ENCODE peak calls at places on chromosome 1, in six cellular contexts. O, Q, K, G, L and F are unnamed samples.

GRCh38 chr1:10996100-10996499 is 16.4 kb upstream of the TARDBP start:
- DNase-seq in K (no peak), G (no peak), O (no peak), L (no peak), Q (no peak), F (no peak)

GRCh38 chr1:53207726-53208125 is 11.1 kb downstream of the CPT2 start:
- DNase-seq in G (no peak), K (no peak), Q (no peak), L (no peak), O (no peak), F (no peak)

GRCh38 chr1:26574018-26574417 is 44.5 kb downstream of the RPS6KA1 start:
- DNase-seq in O (no peak), Q (no peak), G (no peak), L (no peak), K (no peak), F (no peak)

GRCh38 chr1:218165687-218166088 is 119.4 kb upstream of the RRP15 start:
- DNase-seq in L (no peak), Q (no peak), G (no peak), K (no peak), O (no peak), F (no peak)

GRCh38 chr1:84780000-84780716 is 89.9 kb upstream of the SSX2IP start:
- DNase-seq in L (no peak), K (no peak), G (no peak), O (no peak), Q (no peak), F (no peak)

GRCh38 chr1:19648689-19649088 is 4.6 kb downstream of the NBL1 start:
- DNase-seq in L (no peak), O (no peak), G (no peak), K (no peak), Q (peak; percentile 84), F (no peak)

GRCh38 chr1:92877792-92878191 is 46.0 kb downstream of the RPL5 start:
- DNase-seq in Q (no peak), G (no peak), O (no peak), L (no peak), K (no peak), F (no peak)

GRCh38 chr1:47722909-47723580 is 274.1 kb downstream of the TRABD2B start:
- DNase-seq in Q (no peak), G (no peak), O (no peak), L (no peak), K (no peak), F (no peak)

GRCh38 chr1:163813251-163813650 is 491.5 kb downstream of the NUF2 start:
- DNase-seq in O (no peak), G (no peak), L (no peak), K (no peak), Q (no peak), F (no peak)

GRCh38 chr1:246679211-246680177 is 44.7 kb upstream of the SCCPDH start:
- DNase-seq in K (no peak), O (no peak), G (no peak), Q (no peak), L (no peak), F (no peak)

GRCh38 chr1:111843177-111843576 is 87.5 kb downstream of the DDX20 start:
- DNase-seq in G (no peak), Q (no peak), L (no peak), K (no peak), O (no peak), F (no peak)

GRCh38 chr1:58156124-58156468 is 390.4 kb downstream of the OMA1 start:
- DNase-seq in L (no peak), Q (no peak), O (no peak), G (no peak), K (no peak), F (no peak)

GRCh38 chr1:118459871-118460270 is 274.8 kb upstream of the SPAG17 start:
- DNase-seq in O (no peak), K (no peak), L (no peak), Q (no peak), G (no peak), F (no peak)

GRCh38 chr1:24191860-24192259 is 4.8 kb upstream of the IFNLR1 start:
- DNase-seq in L (no peak), K (no peak), Q (no peak), G (peak; percentile 87), O (no peak), F (no peak)

GRCh38 chr1:53600001-53600400 is 139.0 kb downstream of the GLIS1 start:
- DNase-seq in Q (no peak), G (no peak), K (no peak), O (no peak), L (no peak), F (no peak)

GRCh38 chr1:24893431-24893830 is 36.6 kb downstream of the RUNX3 start:
- DNase-seq in G (no peak), O (no peak), L (no peak), Q (no peak), K (no peak), F (no peak)

GRCh38 chr1:55288245-55288644 is 73.1 kb upstream of the USP24 start:
- DNase-seq in O (no peak), K (no peak), G (no peak), L (no peak), Q (no peak), F (no peak)

GRCh38 chr1:16961297-16962124 is 18.9 kb downstream of the MFAP2 start:
- DNase-seq in K (no peak), L (no peak), G (no peak), O (no peak), Q (no peak), F (no peak)

GRCh38 chr1:16956775-16957174 is 23.6 kb downstream of the MFAP2 start:
- DNase-seq in G (no peak), O (no peak), Q (no peak), L (no peak), K (no peak), F (no peak)

GRCh38 chr1:16965486-16966067 is 14.8 kb downstream of the MFAP2 start:
- DNase-seq in G (no peak), Q (no peak), O (no peak), K (no peak), L (no peak), F (no peak)

GRCh38 chr1:16958475-16958874 is 21.9 kb downstream of the MFAP2 start:
- DNase-seq in O (no peak), G (no peak), L (no peak), K (no peak), Q (no peak), F (no peak)

DNA sequence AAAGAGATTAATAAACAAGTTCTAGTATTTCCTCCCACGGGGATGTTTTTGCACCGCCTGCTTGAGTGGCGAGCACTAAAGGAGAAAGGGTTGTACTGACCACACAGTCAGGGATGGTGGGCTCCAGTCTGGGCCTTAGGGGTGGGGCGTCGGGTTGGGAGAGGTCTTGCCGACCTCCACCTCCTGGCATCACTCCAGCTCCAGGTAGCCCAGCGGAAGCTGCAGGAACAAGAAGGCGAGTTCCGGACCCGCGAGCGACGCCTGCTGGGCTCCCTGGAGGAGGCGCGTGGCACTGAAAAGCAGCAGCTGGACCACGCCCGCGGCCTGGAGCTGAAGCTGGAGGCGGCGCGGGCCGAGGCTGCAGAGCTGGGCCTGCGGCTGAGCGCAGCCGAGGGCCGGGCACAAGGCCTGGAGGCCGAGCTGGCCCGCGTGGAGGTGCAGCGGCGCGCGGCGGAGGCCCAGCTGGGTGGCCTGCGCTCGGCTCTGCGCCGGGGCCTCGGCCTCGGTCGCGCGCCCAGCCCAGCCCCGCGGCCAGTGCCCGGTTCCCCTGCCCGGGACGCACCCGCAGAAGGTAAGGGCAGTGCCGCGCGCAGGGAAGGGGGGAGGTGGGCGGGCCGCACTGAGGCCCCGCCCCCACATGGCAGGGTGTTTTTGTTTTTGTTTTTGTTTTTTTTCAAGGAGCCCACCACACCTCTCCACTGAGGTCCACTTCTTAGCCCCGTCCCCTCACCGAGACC is 19.7 kb downstream of the MFAP2 start:
- DNase-seq in G (peak; percentile 41), O (no peak), L (peak; percentile 87), Q (peak; percentile 97), K (no peak), F (peak; percentile 80)
- TF ChIP-seq CTCF in G (peak; percentile 66), O (peak; percentile 64), L (peak; percentile 82), Q (peak; percentile 33), K (peak; percentile 72), F (peak; percentile 71)

GRCh38 chr1:46489169-46489637 is 433 bp upstream of the DMBX1 start:
- DNase-seq in O (no peak), G (no peak), Q (peak; percentile 49), K (no peak), L (no peak), F (no peak)
- TF ChIP-seq CTCF in O (no peak), G (no peak), Q (no peak), K (no peak), L (no peak), F (no peak)

GRCh38 chr1:235128453-235129328 is at the start of gene TOMM20:
- DNase-seq in K (peak; percentile 93), L (peak; percentile 88), G (peak; percentile 95), O (peak; percentile 57), Q (peak; percentile 94), F (peak; percentile 95)
- TF ChIP-seq CTCF in K (no peak), L (no peak), G (no peak), O (no peak), Q (no peak), F (no peak)

GRCh38 chr1:3906672-3907020 is 6.6 kb upstream of the C1orf174 start:
- DNase-seq in Q (no peak), O (no peak), K (no peak), G (no peak), L (no peak), F (no peak)

GRCh38 chr1:3905266-3905952 is 5.3 kb upstream of the C1orf174 start:
- DNase-seq in Q (no peak), O (no peak), G (no peak), K (no peak), L (no peak), F (no peak)

GRCh38 chr1:3905953-3906671 is 6.0 kb upstream of the C1orf174 start:
- DNase-seq in O (no peak), G (no peak), L (no peak), Q (no peak), K (no peak), F (no peak)

GRCh38 chr1:3907621-3908165 is 7.6 kb upstream of the C1orf174 start:
- DNase-seq in Q (no peak), O (no peak), K (no peak), G (no peak), L (no peak), F (no peak)

GRCh38 chr1:3907031-3907534 is 7.0 kb upstream of the C1orf174 start:
- DNase-seq in L (no peak), O (no peak), G (no peak), Q (no peak), K (no peak), F (no peak)
- TF ChIP-seq CTCF in L (no peak), O (no peak), G (no peak), Q (no peak), K (no peak), F (no peak)

GRCh38 chr1:41021526-41022308 is at the start of gene SLFNL1:
- DNase-seq in O (no peak), L (no peak), G (no peak), Q (peak; percentile 54), K (no peak), F (no peak)
- TF ChIP-seq CTCF in O (no peak), L (no peak), G (no peak), Q (no peak), K (peak; percentile 15), F (no peak)